ENCODE peak calls at places on chromosomes 11 and 22, in ten cellular contexts. P is GM23338; Z is mesendoderm; U is A673; R is small intestine; G is adrenal gland; A is sigmoid colon; F is naive thymus-derived CD4-positive, alpha-beta T cell; M is transverse colon; J is tibial artery. N is an unnamed sample. For H3K4me1, the result is how much of the 10 kb centered on the place peaks cover.

GRCh38 chr11:113249491-113249763 is 65.0 kb upstream of the TTC12 start:
- DNase-seq in M (no peak), R (no peak), P (peak), Z (peak), A (no peak), U (peak), F (no peak), J (no peak), G (no peak), N (no peak)

GRCh38 chr11:108223449-108224149 is 732 bp downstream of the ATM start:
- DNase-seq in Z (peak), F (peak), M (no peak), A (no peak), J (peak), G (no peak), R (peak), U (no peak), P (no peak), N (no peak)

GRCh38 chr22:22429374-22430108 is 79.0 kb downstream of the ZNF280B start:
- DNase-seq in R (no peak), Z (no peak), A (no peak), P (no peak), J (no peak), F (no peak), M (no peak), U (no peak), G (no peak), N (no peak)

GRCh38 chr11:16239130-16240105 is 116.9 kb downstream of the SOX6 start:
- DNase-seq in A (no peak), R (no peak), G (no peak), Z (no peak), U (no peak), M (no peak), F (no peak), P (no peak), J (no peak), N (no peak)

GRCh38 chr11:102289510-102290078 is 27.7 kb upstream of the BIRC3 start:
- DNase-seq in M (no peak), A (no peak), R (no peak), G (no peak), F (no peak), J (no peak), P (no peak), Z (no peak), U (no peak), N (no peak)

GRCh38 chr22:29306175-29306829 is at the start of gene GAS2L1:
- DNase-seq in G (peak), F (no peak), U (peak), A (peak), P (peak), M (peak), J (peak), R (peak), Z (peak), N (peak)

GRCh38 chr11:120952503-120953229 is 71.2 kb upstream of the TBCEL start:
- DNase-seq in J (peak), Z (peak), A (peak), U (peak), G (peak), P (peak), F (peak), M (peak), R (peak), N (peak)

GRCh38 chr11:112958670-112959069 is 2.5 kb upstream of the NCAM1 start:
- DNase-seq in F (no peak), P (no peak), G (no peak), Z (peak), J (no peak), U (no peak), A (no peak), M (no peak), R (no peak), N (no peak)

GRCh38 chr22:40679249-40679963 is at the start of gene MCHR1:
- DNase-seq in F (no peak), U (no peak), Z (no peak), P (no peak), J (no peak), G (no peak), M (no peak), A (no peak), R (no peak), N (no peak)

GRCh38 chr11:57778318-57779037 is 16.9 kb downstream of the CTNND1 start:
- DNase-seq in U (peak), A (peak), P (peak), J (peak), Z (peak), G (peak), F (no peak), M (peak), R (peak), N (peak)

GRCh38 chr22:25966448-25966913 is 202.8 kb upstream of the SEZ6L start:
- DNase-seq in P (no peak), F (no peak), M (no peak), U (peak), Z (peak), G (no peak), A (no peak), J (no peak), R (no peak), N (no peak)

GRCh38 chr11:89181111-89181510 is 3.4 kb downstream of the TYR start:
- DNase-seq in F (no peak), J (no peak), U (no peak), Z (no peak), R (no peak), G (no peak), M (no peak), P (peak), A (no peak), N (no peak)

GRCh38 chr11:72579816-72580647 is 94.2 kb downstream of the PDE2A start:
- DNase-seq in F (no peak), M (peak), J (no peak), R (no peak), U (no peak), G (peak), P (no peak), A (peak), Z (no peak), N (no peak)

GRCh38 chr11:84438565-84438964 is 1152.4 kb upstream of the CCDC90B start:
- DNase-seq in A (no peak), G (no peak), J (no peak), M (no peak), R (no peak), P (no peak), Z (no peak), F (no peak), U (no peak), N (no peak)

GRCh38 chr11:67279589-67280340 is 9.3 kb upstream of the ANKRD13D start:
- DNase-seq in M (no peak), U (no peak), R (no peak), J (no peak), Z (no peak), P (no peak), F (no peak), A (peak), G (no peak), N (no peak)

GRCh38 chr11:27720277-27720830 is 20.1 kb upstream of the BDNF start:
- DNase-seq in P (peak), R (no peak), U (peak), M (peak), F (no peak), Z (peak), A (no peak), J (no peak), G (no peak), N (no peak)

GRCh38 chr11:61149624-61150615 is 11.3 kb downstream of the VPS37C start:
- DNase-seq in U (no peak), P (peak), Z (peak), R (peak), M (peak), J (no peak), F (no peak), A (peak), G (no peak), N (peak)

GRCh38 chr11:45889555-45889954 is 4.1 kb downstream of the MAPK8IP1 start:
- DNase-seq in F (no peak), A (no peak), M (no peak), P (no peak), R (no peak), G (no peak), U (no peak), J (no peak), Z (no peak), N (no peak)

GRCh38 chr11:75479598-75479986 is 46.1 kb downstream of the GDPD5 start:
- DNase-seq in R (no peak), M (no peak), Z (no peak), F (no peak), A (no peak), G (no peak), J (no peak), U (no peak), P (no peak), N (no peak)

GRCh38 chr11:91921974-91922373 is 302.6 kb upstream of the FAT3 start:
- DNase-seq in R (no peak), J (no peak), F (no peak), P (no peak), A (no peak), G (peak), U (no peak), Z (no peak), M (no peak), N (no peak)

GRCh38 chr22:42939941-42940653 is 74.9 kb downstream of the PACSIN2 start:
- DNase-seq in G (peak), F (no peak), P (no peak), J (no peak), R (peak), Z (peak), M (peak), U (peak), A (no peak), N (peak)

GRCh38 chr11:57597971-57598830 is 716 bp downstream of the SERPING1 start:
- DNase-seq in U (peak), J (peak), F (no peak), Z (peak), P (peak), M (peak), A (peak), R (no peak), G (peak), N (peak)

GRCh38 chr11:33716236-33716635 is 15.6 kb upstream of the C11orf91 start:
- DNase-seq in M (no peak), Z (no peak), J (no peak), P (peak), G (peak), U (peak), F (no peak), A (no peak), R (no peak), N (no peak)

GRCh38 chr11:74024630-74025029 is 15.7 kb upstream of the UCP3 start:
- DNase-seq in U (no peak), M (peak), J (peak), P (no peak), Z (no peak), R (no peak), F (no peak), A (peak), G (peak), N (no peak)

GRCh38 chr22:24095816-24096215 is 84.7 kb downstream of the CABIN1 start:
- DNase-seq in R (no peak), A (peak), Z (no peak), M (no peak), J (peak), G (no peak), U (no peak), P (no peak), F (no peak), N (no peak)

GRCh38 chr22:42162728-42163489 is 32.3 kb upstream of the CYP2D6 start:
- DNase-seq in Z (no peak), J (no peak), U (no peak), G (no peak), M (no peak), P (no peak), F (no peak), A (peak), R (no peak), N (no peak)

GRCh38 chr11:64742087-64742939 is 1.6 kb downstream of the RASGRP2 start:
- DNase-seq in Z (peak), P (peak), A (no peak), M (no peak), G (no peak), F (no peak), U (no peak), R (peak), J (no peak), N (no peak)

GRCh38 chr22:31289335-31289734 is 3.0 kb downstream of the PIK3IP1 start:
- DNase-seq in G (no peak), P (no peak), M (peak), R (peak), A (peak), F (no peak), U (no peak), Z (no peak), J (no peak), N (no peak)

GRCh38 chr11:36009469-36009868 is 65.6 kb downstream of the LDLRAD3 start:
- DNase-seq in J (no peak), Z (no peak), R (no peak), G (no peak), A (no peak), F (no peak), M (no peak), U (peak), P (no peak), N (no peak)

GRCh38 chr11:119486016-119486415 is 63.0 kb upstream of the THY1 start:
- DNase-seq in Z (no peak), A (no peak), M (no peak), F (no peak), R (no peak), J (no peak), G (no peak), U (no peak), P (no peak), N (no peak)

GRCh38 chr11:118870396-118871343 is 13.0 kb upstream of the CXCR5 start:
- DNase-seq in A (peak), G (peak), U (no peak), J (peak), Z (peak), F (no peak), R (no peak), M (peak), P (peak), N (no peak)

GRCh38 chr22:17214416-17215043 is 4.7 kb downstream of the ADA2 start:
- DNase-seq in M (no peak), R (no peak), U (no peak), A (no peak), F (no peak), J (no peak), P (no peak), Z (no peak), G (no peak), N (no peak)

GRCh38 chr11:35103366-35104194 is 35.4 kb upstream of the CD44 start:
- DNase-seq in M (no peak), U (no peak), Z (no peak), F (no peak), G (no peak), P (no peak), R (no peak), A (no peak), J (no peak), N (no peak)

GRCh38 chr22:11360632-11361031 is 4167.4 kb upstream of the OR11H1 start:
- DNase-seq in Z (no peak), A (no peak), G (no peak), F (no peak), U (no peak), M (no peak), R (no peak), J (no peak), P (no peak), N (no peak)

GRCh38 chr11:13210424-13210823 is 67.2 kb upstream of the BMAL1 start:
- DNase-seq in G (peak), Z (peak), U (peak), R (peak), J (peak), A (peak), F (no peak), P (peak), M (peak), N (peak)

GRCh38 chr22:19874307-19875060 is 19.8 kb upstream of the GNB1L start:
- DNase-seq in U (peak), A (peak), R (peak), G (no peak), Z (no peak), J (peak), P (peak), F (peak), M (no peak), N (no peak)
- H3K27ac ChIP-seq in U (peak), A (no peak), R (no peak), G (no peak), Z (no peak), J (no peak), P (no peak), F (peak), M (no peak), N (peak)

DNA sequence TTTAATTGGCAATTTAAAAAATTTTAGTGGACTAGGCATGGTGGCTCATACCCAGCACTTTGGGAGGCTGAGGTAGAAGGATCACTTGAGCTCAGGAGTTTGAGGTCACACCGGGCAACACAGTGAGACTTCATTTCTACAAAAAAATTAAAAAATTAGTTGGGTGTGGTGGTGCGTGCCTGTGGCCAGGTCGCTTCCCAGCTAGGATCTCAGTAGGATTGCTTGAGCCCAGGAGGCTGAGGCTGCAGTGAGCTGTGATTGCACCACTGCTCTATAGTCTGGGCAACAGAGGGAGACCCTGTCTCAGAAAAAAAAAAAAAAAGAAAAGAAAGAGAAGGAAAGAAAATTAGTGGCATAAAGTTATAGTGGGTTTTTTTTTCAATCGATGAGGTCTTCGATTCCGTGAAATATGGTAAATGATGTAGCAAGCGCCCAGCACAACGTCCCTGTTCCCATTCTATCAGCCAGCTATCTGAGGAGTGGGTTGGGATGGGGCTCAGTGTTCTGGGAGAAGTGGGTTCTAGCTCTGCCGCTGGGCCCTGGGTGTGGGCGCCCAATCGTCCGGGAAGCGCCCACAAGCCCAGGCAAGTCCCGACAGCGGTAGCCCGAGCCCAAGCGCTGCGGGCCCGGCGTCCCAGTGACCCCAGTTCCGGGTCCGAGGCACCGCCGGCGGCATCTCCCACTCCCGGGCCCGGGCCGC is 1.4 kb downstream of the FOSL1 start:
- DNase-seq in P (no peak), G (no peak), Z (no peak), J (no peak), R (no peak), M (no peak), A (no peak), F (no peak), U (no peak), N (no peak)
- H3K4me1 ChIP-seq in P (under half), G (under half), Z (under half), J (under half), R (under half), M (under half), A (under half), F (under half), U (under half), N (under half)

GRCh38 chr11:104705475-104706195 is 192.6 kb downstream of the CASP12 start:
- DNase-seq in G (peak), A (no peak), F (peak), Z (no peak), M (peak), P (no peak), J (peak), R (peak), U (peak), N (peak)
- H3K27ac ChIP-seq in G (peak), A (peak), F (peak), Z (no peak), M (peak), P (no peak), J (no peak), R (peak), U (no peak), N (no peak)

GRCh38 chr22:36343070-36343719 is 44.6 kb downstream of the MYH9 start:
- DNase-seq in A (no peak), F (no peak), Z (no peak), J (no peak), U (no peak), M (no peak), P (no peak), R (no peak), G (no peak), N (no peak)

GRCh38 chr22:36340621-36341020 is 47.1 kb downstream of the MYH9 start:
- DNase-seq in M (no peak), U (no peak), P (no peak), J (no peak), F (no peak), R (no peak), A (no peak), G (no peak), Z (no peak), N (no peak)

GRCh38 chr22:36344106-36344827 is 43.5 kb downstream of the MYH9 start:
- DNase-seq in G (no peak), F (no peak), U (no peak), R (no peak), P (no peak), A (no peak), J (no peak), Z (no peak), M (no peak), N (no peak)

GRCh38 chr22:36341640-36342041 is 46.1 kb downstream of the MYH9 start:
- DNase-seq in U (no peak), J (no peak), P (no peak), M (no peak), A (no peak), R (no peak), G (peak), Z (no peak), F (no peak), N (no peak)

GRCh38 chr22:36343720-36344105 is 44.1 kb downstream of the MYH9 start:
- DNase-seq in J (no peak), F (no peak), G (no peak), M (no peak), Z (no peak), A (no peak), R (no peak), P (no peak), U (no peak), N (peak)
- H3K4me1 ChIP-seq in J (under half), F (half or more), G (under half), M (half or more), Z (under half), A (half or more), R (under half), P (under half), U (under half), N (half or more)

GRCh38 chr22:38068641-38069371 is 11.6 kb downstream of the PICK1 start:
- DNase-seq in U (no peak), J (no peak), G (no peak), F (no peak), P (no peak), M (no peak), R (no peak), Z (no peak), A (peak), N (no peak)

GRCh38 chr22:38071421-38072321 is 12.3 kb downstream of the SLC16A8 start:
- DNase-seq in M (no peak), R (no peak), G (no peak), P (no peak), U (no peak), F (no peak), J (no peak), A (no peak), Z (no peak), N (no peak)

GRCh38 chr22:38070250-38070921 is 13.2 kb downstream of the PICK1 start:
- DNase-seq in A (peak), M (no peak), F (no peak), U (no peak), J (no peak), R (no peak), G (no peak), P (no peak), Z (no peak), N (no peak)

GRCh38 chr22:38067771-38068360 is 10.7 kb downstream of the PICK1 start:
- DNase-seq in Z (no peak), J (no peak), U (no peak), A (no peak), R (no peak), G (no peak), M (no peak), P (no peak), F (no peak), N (no peak)

DNA sequence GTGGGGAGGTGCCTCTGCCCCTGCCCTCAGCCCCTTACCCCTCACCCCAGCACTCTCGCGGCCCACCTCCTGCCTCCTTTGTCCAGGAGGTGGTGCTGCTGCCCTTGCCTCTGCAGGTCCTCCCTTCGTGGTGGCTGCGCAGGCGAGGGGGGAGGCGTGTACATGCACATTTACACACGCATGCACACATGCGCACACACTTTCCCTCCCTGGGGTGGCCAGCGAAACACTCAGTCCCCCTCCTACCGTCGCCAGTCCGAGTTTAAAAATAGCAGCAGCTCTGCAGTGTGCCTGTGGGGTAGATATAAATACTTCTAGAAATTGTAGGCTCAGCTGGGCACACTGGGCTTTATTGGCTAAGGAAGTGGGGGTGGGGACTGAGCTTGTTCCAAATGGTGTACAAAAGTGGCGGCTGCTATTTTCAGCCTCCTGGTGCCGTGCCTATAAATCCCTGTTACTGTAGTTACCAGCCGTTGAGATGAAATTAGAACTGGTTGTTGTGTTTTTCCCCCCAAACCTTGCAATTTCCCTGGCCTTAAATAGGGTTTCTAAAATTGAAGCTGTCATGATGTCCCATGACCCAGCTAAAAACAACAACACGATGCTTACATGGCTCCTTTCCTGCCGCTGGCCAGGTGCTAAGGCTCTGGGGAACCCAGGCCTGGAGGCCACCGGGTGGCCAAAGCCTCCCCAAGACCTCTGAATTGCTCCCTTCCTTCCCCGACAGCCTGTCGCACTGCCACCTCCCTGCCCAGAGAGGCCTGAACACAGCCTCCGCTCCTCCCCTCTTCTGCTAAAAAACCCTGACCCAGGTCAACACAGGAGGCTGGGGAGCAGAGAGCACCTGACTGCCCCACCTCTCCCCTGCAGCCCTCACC is 12.4 kb downstream of the PICK1 start:
- DNase-seq in F (no peak), Z (no peak), M (peak), P (peak), G (no peak), A (peak), J (peak), U (no peak), R (no peak), N (no peak)
- H3K27ac ChIP-seq in F (no peak), Z (no peak), M (peak), P (no peak), G (peak), A (peak), J (peak), U (no peak), R (peak), N (no peak)